ENCODE peak calls at places on chromosomes 4 and X, in eight cellular contexts. One of them, this sample, is unnamed.

GRCh38 chr4:30396772-30397475 is 323.2 kb upstream of the PCDH7 start:
- DNase-seq in PC-9: no peak
- DNase-seq in fibroblast of the aortic adventitia: peak
- DNase-seq in GM10248: no peak
- DNase-seq in fibroblast of mammary gland: peak
- DNase-seq in RWPE1: peak
- DNase-seq in Caco-2: no peak
- DNase-seq in osteocyte: no peak
- DNase-seq in this sample: no peak

GRCh38 chrX:115413246-115413878 is 123.8 kb downstream of the LUZP4 start:
- DNase-seq in fibroblast of the aortic adventitia: no peak
- DNase-seq in GM10248: no peak
- DNase-seq in RWPE1: no peak
- DNase-seq in fibroblast of mammary gland: no peak
- DNase-seq in Caco-2: no peak
- DNase-seq in osteocyte: no peak
- DNase-seq in PC-9: no peak
- DNase-seq in this sample: no peak

GRCh38 chr4:114318309-114318708 is 280.3 kb upstream of the UGT8 start:
- DNase-seq in fibroblast of mammary gland: no peak
- DNase-seq in RWPE1: no peak
- DNase-seq in Caco-2: no peak
- DNase-seq in fibroblast of the aortic adventitia: no peak
- DNase-seq in osteocyte: no peak
- DNase-seq in GM10248: no peak
- DNase-seq in PC-9: no peak
- DNase-seq in this sample: peak

GRCh38 chrX:40855411-40855810 is 120.1 kb upstream of the MED14 start:
- DNase-seq in fibroblast of mammary gland: no peak
- DNase-seq in Caco-2: no peak
- DNase-seq in GM10248: no peak
- DNase-seq in RWPE1: peak
- DNase-seq in fibroblast of the aortic adventitia: peak
- DNase-seq in osteocyte: no peak
- DNase-seq in PC-9: peak
- DNase-seq in this sample: no peak

GRCh38 chr4:60617731-60618130 is 582.4 kb upstream of the ADGRL3 start:
- DNase-seq in Caco-2: no peak
- DNase-seq in fibroblast of the aortic adventitia: no peak
- DNase-seq in fibroblast of mammary gland: no peak
- DNase-seq in RWPE1: no peak
- DNase-seq in PC-9: no peak
- DNase-seq in GM10248: no peak
- DNase-seq in osteocyte: no peak
- DNase-seq in this sample: no peak

GRCh38 chrX:108245462-108245861 is 153.9 kb downstream of the ATG4A start:
- DNase-seq in fibroblast of the aortic adventitia: no peak
- DNase-seq in PC-9: no peak
- DNase-seq in osteocyte: no peak
- DNase-seq in RWPE1: no peak
- DNase-seq in GM10248: no peak
- DNase-seq in Caco-2: no peak
- DNase-seq in fibroblast of mammary gland: no peak
- DNase-seq in this sample: no peak

GRCh38 chr4:165096776-165097175 is 15.9 kb downstream of the TMEM192 start:
- DNase-seq in GM10248: peak
- DNase-seq in fibroblast of the aortic adventitia: peak
- DNase-seq in fibroblast of mammary gland: peak
- DNase-seq in Caco-2: peak
- DNase-seq in PC-9: no peak
- DNase-seq in RWPE1: peak
- DNase-seq in osteocyte: no peak
- DNase-seq in this sample: no peak

GRCh38 chr4:673349-674091 is 556 bp downstream of the ATP5ME start:
- DNase-seq in RWPE1: no peak
- DNase-seq in fibroblast of the aortic adventitia: no peak
- DNase-seq in fibroblast of mammary gland: no peak
- DNase-seq in Caco-2: peak
- DNase-seq in PC-9: no peak
- DNase-seq in osteocyte: no peak
- DNase-seq in GM10248: no peak
- DNase-seq in this sample: no peak

GRCh38 chr4:111434581-111434980 is 710.7 kb upstream of the FAM241A start:
- DNase-seq in fibroblast of mammary gland: peak
- DNase-seq in Caco-2: no peak
- DNase-seq in RWPE1: peak
- DNase-seq in fibroblast of the aortic adventitia: peak
- DNase-seq in osteocyte: no peak
- DNase-seq in PC-9: no peak
- DNase-seq in GM10248: no peak
- DNase-seq in this sample: no peak

GRCh38 chr4:110854021-110854678 is 231.3 kb upstream of the PITX2 start:
- DNase-seq in osteocyte: no peak
- DNase-seq in fibroblast of the aortic adventitia: peak
- DNase-seq in RWPE1: peak
- DNase-seq in fibroblast of mammary gland: peak
- DNase-seq in Caco-2: peak
- DNase-seq in GM10248: no peak
- DNase-seq in PC-9: peak
- DNase-seq in this sample: peak

GRCh38 chr4:100147198-100147597 is 43.1 kb downstream of the DDIT4L start:
- DNase-seq in fibroblast of mammary gland: no peak
- DNase-seq in PC-9: no peak
- DNase-seq in osteocyte: no peak
- DNase-seq in fibroblast of the aortic adventitia: no peak
- DNase-seq in GM10248: no peak
- DNase-seq in RWPE1: no peak
- DNase-seq in Caco-2: no peak
- DNase-seq in this sample: no peak

GRCh38 chr4:150140774-150141400 is 62.6 kb downstream of the DCLK2 start:
- DNase-seq in Caco-2: no peak
- DNase-seq in GM10248: no peak
- DNase-seq in RWPE1: peak
- DNase-seq in fibroblast of the aortic adventitia: peak
- DNase-seq in fibroblast of mammary gland: peak
- DNase-seq in PC-9: no peak
- DNase-seq in osteocyte: no peak
- DNase-seq in this sample: no peak

GRCh38 chrX:78123190-78123589 is 16.3 kb downstream of the TAF9B start:
- DNase-seq in GM10248: no peak
- DNase-seq in fibroblast of mammary gland: peak
- DNase-seq in RWPE1: no peak
- DNase-seq in fibroblast of the aortic adventitia: peak
- DNase-seq in osteocyte: no peak
- DNase-seq in PC-9: no peak
- DNase-seq in Caco-2: no peak
- DNase-seq in this sample: no peak

GRCh38 chrX:54785901-54786300 is 12.2 kb downstream of the ITIH6 start:
- DNase-seq in RWPE1: no peak
- DNase-seq in osteocyte: no peak
- DNase-seq in fibroblast of mammary gland: peak
- DNase-seq in fibroblast of the aortic adventitia: peak
- DNase-seq in PC-9: no peak
- DNase-seq in GM10248: peak
- DNase-seq in Caco-2: peak
- DNase-seq in this sample: no peak

GRCh38 chr4:168212656-168213055 is 105.9 kb downstream of the DDX60 start:
- DNase-seq in PC-9: no peak
- DNase-seq in RWPE1: no peak
- DNase-seq in fibroblast of mammary gland: no peak
- DNase-seq in GM10248: no peak
- DNase-seq in osteocyte: no peak
- DNase-seq in Caco-2: no peak
- DNase-seq in fibroblast of the aortic adventitia: no peak
- DNase-seq in this sample: no peak

GRCh38 chr4:153022233-153022632 is 86.1 kb downstream of the FHDC1 start:
- DNase-seq in fibroblast of the aortic adventitia: no peak
- DNase-seq in PC-9: no peak
- DNase-seq in RWPE1: no peak
- DNase-seq in osteocyte: no peak
- DNase-seq in GM10248: no peak
- DNase-seq in Caco-2: no peak
- DNase-seq in fibroblast of mammary gland: no peak
- DNase-seq in this sample: no peak

GRCh38 chrX:120625366-120625765 is 4.5 kb downstream of the C1GALT1C1 start:
- DNase-seq in fibroblast of the aortic adventitia: peak
- DNase-seq in PC-9: no peak
- DNase-seq in Caco-2: no peak
- DNase-seq in GM10248: no peak
- DNase-seq in RWPE1: no peak
- DNase-seq in fibroblast of mammary gland: peak
- DNase-seq in osteocyte: no peak
- DNase-seq in this sample: no peak

GRCh38 chr4:24742335-24742734 is 53.0 kb upstream of the SOD3 start:
- DNase-seq in fibroblast of mammary gland: no peak
- DNase-seq in PC-9: no peak
- DNase-seq in Caco-2: no peak
- DNase-seq in osteocyte: peak
- DNase-seq in RWPE1: no peak
- DNase-seq in GM10248: no peak
- DNase-seq in fibroblast of the aortic adventitia: no peak
- DNase-seq in this sample: no peak

GRCh38 chrX:17590892-17591740 is 146.2 kb upstream of the SCML1 start:
- DNase-seq in osteocyte: no peak
- DNase-seq in Caco-2: peak
- DNase-seq in GM10248: peak
- DNase-seq in PC-9: peak
- DNase-seq in RWPE1: peak
- DNase-seq in fibroblast of the aortic adventitia: peak
- DNase-seq in fibroblast of mammary gland: peak
- DNase-seq in this sample: peak

GRCh38 chr4:16238304-16238703 is 12.0 kb upstream of the TAPT1 start:
- DNase-seq in osteocyte: no peak
- DNase-seq in fibroblast of the aortic adventitia: no peak
- DNase-seq in PC-9: no peak
- DNase-seq in Caco-2: no peak
- DNase-seq in RWPE1: no peak
- DNase-seq in GM10248: no peak
- DNase-seq in fibroblast of mammary gland: no peak
- DNase-seq in this sample: no peak

GRCh38 chr4:7068883-7069282 is 1.0 kb upstream of the GRPEL1 start:
- DNase-seq in osteocyte: no peak
- DNase-seq in fibroblast of the aortic adventitia: no peak
- DNase-seq in RWPE1: no peak
- DNase-seq in Caco-2: peak
- DNase-seq in fibroblast of mammary gland: no peak
- DNase-seq in GM10248: no peak
- DNase-seq in PC-9: no peak
- DNase-seq in this sample: no peak

GRCh38 chr4:7067147-7067522 is 729 bp downstream of the GRPEL1 start:
- DNase-seq in osteocyte: no peak
- DNase-seq in PC-9: no peak
- DNase-seq in RWPE1: no peak
- DNase-seq in GM10248: no peak
- DNase-seq in Caco-2: peak
- DNase-seq in fibroblast of mammary gland: peak
- DNase-seq in fibroblast of the aortic adventitia: peak
- DNase-seq in this sample: no peak

GRCh38 chr4:7067523-7068278 is at the start of gene GRPEL1:
- DNase-seq in Caco-2: peak
- DNase-seq in RWPE1: peak
- DNase-seq in osteocyte: peak
- DNase-seq in fibroblast of mammary gland: peak
- DNase-seq in PC-9: peak
- DNase-seq in GM10248: peak
- DNase-seq in fibroblast of the aortic adventitia: peak
- DNase-seq in this sample: peak

GRCh38 chr4:7066493-7066892 is 1.4 kb downstream of the GRPEL1 start:
- DNase-seq in PC-9: no peak
- DNase-seq in fibroblast of the aortic adventitia: no peak
- DNase-seq in Caco-2: no peak
- DNase-seq in GM10248: no peak
- DNase-seq in osteocyte: no peak
- DNase-seq in RWPE1: no peak
- DNase-seq in fibroblast of mammary gland: no peak
- DNase-seq in this sample: no peak

DNA sequence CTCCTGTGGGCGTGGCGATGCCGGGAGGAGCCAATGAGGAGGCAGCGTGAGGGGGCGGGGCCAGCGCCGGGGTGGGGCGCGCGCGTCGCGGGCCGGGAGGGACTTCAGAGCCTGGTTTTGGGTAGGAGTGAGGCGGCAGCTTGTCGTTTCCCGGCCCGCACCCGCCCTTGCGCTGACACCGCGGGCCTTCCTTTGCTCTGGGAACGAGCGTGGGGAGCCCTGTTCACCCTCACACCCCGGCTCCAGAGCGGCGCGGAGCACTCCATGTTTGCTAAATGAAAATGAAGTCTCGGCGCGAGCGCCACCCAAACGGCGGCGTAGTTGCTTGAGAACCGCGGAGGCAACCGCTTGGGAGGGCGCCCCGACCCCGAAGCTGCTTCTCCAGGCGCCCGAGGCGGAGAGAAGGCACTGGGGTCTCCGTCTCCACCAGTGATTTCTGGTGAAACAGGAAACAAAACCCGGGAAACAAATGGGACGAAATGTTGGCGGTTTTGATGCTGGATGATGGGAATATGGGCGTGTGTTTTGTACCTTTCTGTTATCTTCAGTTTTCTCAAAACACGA is 497 bp upstream of the GRPEL1 start:
- DNase-seq in RWPE1: no peak
- DNase-seq in PC-9: no peak
- DNase-seq in Caco-2: no peak
- DNase-seq in osteocyte: no peak
- DNase-seq in GM10248: no peak
- DNase-seq in fibroblast of mammary gland: no peak
- DNase-seq in fibroblast of the aortic adventitia: no peak
- DNase-seq in this sample: no peak
- TF ChIP-seq CTCF in RWPE1: no peak
- TF ChIP-seq CTCF in PC-9: no peak
- TF ChIP-seq CTCF in Caco-2: no peak
- TF ChIP-seq CTCF in osteocyte: no peak
- TF ChIP-seq CTCF in GM10248: no peak
- TF ChIP-seq CTCF in fibroblast of mammary gland: no peak
- TF ChIP-seq CTCF in fibroblast of the aortic adventitia: no peak
- TF ChIP-seq CTCF in this sample: no peak

GRCh38 chrX:144334577-144334976 is 450.7 kb downstream of the UBE2NL start:
- DNase-seq in Caco-2: no peak
- DNase-seq in fibroblast of the aortic adventitia: no peak
- DNase-seq in GM10248: no peak
- DNase-seq in osteocyte: no peak
- DNase-seq in PC-9: no peak
- DNase-seq in RWPE1: no peak
- DNase-seq in fibroblast of mammary gland: no peak
- DNase-seq in this sample: no peak
- TF ChIP-seq CTCF in Caco-2: no peak
- TF ChIP-seq CTCF in fibroblast of the aortic adventitia: no peak
- TF ChIP-seq CTCF in GM10248: no peak
- TF ChIP-seq CTCF in osteocyte: no peak
- TF ChIP-seq CTCF in PC-9: peak
- TF ChIP-seq CTCF in RWPE1: no peak
- TF ChIP-seq CTCF in fibroblast of mammary gland: no peak
- TF ChIP-seq CTCF in this sample: no peak

GRCh38 chr4:175953960-175954521 is 111.6 kb upstream of the WDR17 start:
- DNase-seq in fibroblast of the aortic adventitia: no peak
- DNase-seq in fibroblast of mammary gland: peak
- DNase-seq in osteocyte: no peak
- DNase-seq in PC-9: no peak
- DNase-seq in RWPE1: peak
- DNase-seq in Caco-2: no peak
- DNase-seq in GM10248: peak
- DNase-seq in this sample: no peak
- TF ChIP-seq CTCF in fibroblast of the aortic adventitia: no peak
- TF ChIP-seq CTCF in fibroblast of mammary gland: peak
- TF ChIP-seq CTCF in osteocyte: peak
- TF ChIP-seq CTCF in PC-9: peak
- TF ChIP-seq CTCF in RWPE1: no peak
- TF ChIP-seq CTCF in Caco-2: no peak
- TF ChIP-seq CTCF in GM10248: peak
- TF ChIP-seq CTCF in this sample: no peak

GRCh38 chrX:153651540-153652079 is 4.6 kb downstream of the DUSP9 start:
- DNase-seq in GM10248: no peak
- DNase-seq in osteocyte: no peak
- DNase-seq in Caco-2: peak
- DNase-seq in fibroblast of the aortic adventitia: no peak
- DNase-seq in PC-9: no peak
- DNase-seq in RWPE1: no peak
- DNase-seq in fibroblast of mammary gland: no peak
- DNase-seq in this sample: no peak
- TF ChIP-seq CTCF in GM10248: no peak
- TF ChIP-seq CTCF in osteocyte: peak
- TF ChIP-seq CTCF in Caco-2: no peak
- TF ChIP-seq CTCF in fibroblast of the aortic adventitia: peak
- TF ChIP-seq CTCF in PC-9: peak
- TF ChIP-seq CTCF in RWPE1: peak
- TF ChIP-seq CTCF in fibroblast of mammary gland: peak
- TF ChIP-seq CTCF in this sample: no peak

This sample was measured in AG09319.